ENCODE peak calls at places on chromosomes 4 and X, in four cellular contexts. Z is gastrocnemius medialis, O is lower lobe of right lung, A is fibroblast of lung. I is an unnamed sample. For H3K36me3, the result is how much of the 10 kb centered on the place peaks cover.

GRCh38 chr4:137193564-137193963 is 338.7 kb downstream of the PCDH18 start:
- DNase-seq in Z (no peak), O (no peak), A (no peak), I (no peak)

GRCh38 chrX:74535211-74535621 is 79.2 kb downstream of the RLIM start:
- DNase-seq in A (peak), O (no peak), Z (no peak), I (no peak)

GRCh38 chr4:55819634-55820033 is at the start of gene EXOC1L:
- DNase-seq in Z (no peak), O (no peak), A (peak), I (no peak)

GRCh38 chr4:95165926-95166524 is 382.7 kb downstream of the UNC5C start:
- DNase-seq in A (peak), Z (no peak), O (no peak), I (no peak)

GRCh38 chr4:184097240-184097619 is 120.4 kb downstream of the ENPP6 start:
- DNase-seq in O (peak), Z (no peak), A (no peak), I (peak)

GRCh38 chr4:133270021-133270570 is 121.0 kb downstream of the PCDH10 start:
- DNase-seq in A (peak), Z (no peak), O (no peak), I (no peak)

GRCh38 chrX:40104649-40105015 is 6.9 kb upstream of the BCOR start:
- DNase-seq in Z (no peak), A (peak), O (peak), I (peak)

GRCh38 chr4:170226288-170226687 is 136.5 kb upstream of the AADAT start:
- DNase-seq in A (no peak), Z (no peak), O (no peak), I (no peak)

GRCh38 chr4:174056959-174057358 is 226.5 kb downstream of the FBXO8 start:
- DNase-seq in O (no peak), Z (no peak), A (no peak), I (no peak)

GRCh38 chr4:7514789-7515188 is 80.1 kb upstream of the PSAPL1 start:
- DNase-seq in O (no peak), Z (no peak), A (no peak), I (no peak)

GRCh38 chrX:108156934-108157466 is 65.4 kb downstream of the ATG4A start:
- DNase-seq in O (no peak), A (no peak), Z (no peak), I (no peak)

GRCh38 chr4:26916195-26916594 is 55.6 kb downstream of the STIM2 start:
- DNase-seq in A (no peak), Z (no peak), O (no peak), I (no peak)

GRCh38 chr4:125244848-125245450 is 69.8 kb upstream of the FAT4 start:
- DNase-seq in Z (no peak), A (peak), O (no peak), I (no peak)

GRCh38 chr4:8435656-8436121 is 4.8 kb downstream of the ACOX3 start:
- DNase-seq in O (no peak), A (no peak), Z (no peak), I (no peak)

GRCh38 chr4:52729586-52729985 is 21.6 kb downstream of the ERVMER34-1 start:
- DNase-seq in Z (no peak), A (no peak), O (no peak), I (no peak)

GRCh38 chrX:74419861-74420193 is 1.5 kb upstream of the SLC16A2 start:
- DNase-seq in A (peak), Z (no peak), O (no peak), I (no peak)

GRCh38 chrX:39886282-39886681 is 211.5 kb downstream of the BCOR start:
- DNase-seq in O (peak), Z (no peak), A (no peak), I (no peak)

GRCh38 chr4:128347930-128348660 is 60.5 kb upstream of the PGRMC2 start:
- DNase-seq in O (no peak), Z (no peak), A (peak), I (no peak)

GRCh38 chrX:71515039-71515398 is 17.9 kb upstream of the OGT start:
- DNase-seq in A (no peak), O (no peak), Z (peak), I (peak)

GRCh38 chr4:6104541-6105130 is 86.4 kb upstream of the C4orf50 start:
- DNase-seq in A (no peak), O (no peak), Z (no peak), I (no peak)

GRCh38 chr4:140903522-140903928 is 147.3 kb upstream of the TBC1D9 start:
- DNase-seq in A (no peak), Z (no peak), O (no peak), I (no peak)

GRCh38 chr4:168560184-168560834 is 63.5 kb downstream of the PALLD start:
- DNase-seq in O (no peak), Z (peak), A (peak), I (no peak)

GRCh38 chrX:55623100-55623499 is at the start of gene FOXR2:
- DNase-seq in Z (no peak), O (no peak), A (no peak), I (no peak)

GRCh38 chr4:3352505-3352904 is 59.7 kb downstream of the RGS12 start:
- DNase-seq in A (no peak), O (no peak), Z (no peak), I (no peak)

GRCh38 chr4:110411599-110412011 is 64.3 kb upstream of the ENPEP start:
- DNase-seq in O (no peak), Z (no peak), A (no peak), I (no peak)

DNA sequence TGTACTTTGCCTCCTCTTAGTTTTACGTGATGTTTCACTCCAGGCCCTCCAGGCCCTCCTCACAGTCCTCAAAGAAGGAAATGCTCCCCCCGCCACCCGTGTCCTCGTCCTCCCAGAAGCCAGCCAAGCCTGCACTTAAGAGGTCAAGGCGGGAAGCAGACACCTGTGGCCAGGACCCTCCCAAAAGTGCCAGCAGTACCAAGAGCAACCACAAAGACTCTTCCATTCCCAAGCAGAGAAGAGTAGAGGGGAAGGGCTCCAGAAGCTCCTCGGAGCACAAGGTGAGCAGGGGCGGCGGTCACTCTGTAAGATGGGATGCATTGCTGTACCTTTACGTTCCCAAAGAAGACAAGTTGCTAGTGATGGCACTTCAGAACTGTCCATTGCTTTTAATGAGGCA is 94.4 kb downstream of the KLHL8 start:
- DNase-seq in A (no peak), O (no peak), Z (no peak), I (no peak)
- H3K36me3 ChIP-seq in A (under half), O (half or more), Z (under half), I (under half)

GRCh38 chrX:35886135-35886534 is 33.4 kb upstream of the CFAP47 start:
- DNase-seq in Z (no peak), A (no peak), O (no peak), I (no peak)
- H3K4me3 ChIP-seq in Z (no peak), A (no peak), O (no peak), I (no peak)

DNA sequence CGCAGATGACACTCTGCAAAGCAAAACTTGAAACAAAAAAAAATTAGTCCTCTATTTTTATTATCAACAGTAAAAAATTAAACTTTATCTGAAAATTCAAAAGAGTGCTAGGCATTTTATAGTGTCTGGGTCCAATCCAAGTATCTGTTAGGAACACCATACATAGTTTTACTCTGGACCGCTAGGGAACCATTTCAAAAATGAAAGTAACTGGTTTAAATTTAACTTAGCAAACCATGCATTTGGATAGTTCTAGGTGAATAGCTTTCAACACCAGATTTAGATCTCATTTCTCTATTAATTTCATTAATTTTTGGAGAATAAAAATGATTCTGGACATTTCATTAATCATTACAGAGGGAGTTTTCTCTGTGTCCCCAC is 1.2 kb downstream of the KLKB1 start:
- DNase-seq in O (no peak), A (no peak), Z (no peak), I (no peak)
- H3K36me3 ChIP-seq in O (under half), A (under half), Z (under half), I (under half)

GRCh38 chr4:92305148-92305877 is 1.5 kb downstream of the GRID2 start:
- DNase-seq in A (peak), Z (no peak), O (peak), I (peak)

GRCh38 chr4:92305878-92306520 is 2.2 kb downstream of the GRID2 start:
- DNase-seq in A (no peak), O (no peak), Z (no peak), I (peak)

GRCh38 chr4:92304073-92304472 is 307 bp downstream of the GRID2 start:
- DNase-seq in A (no peak), O (no peak), Z (no peak), I (peak)

GRCh38 chr4:92304636-92305035 is 870 bp downstream of the GRID2 start:
- DNase-seq in O (no peak), A (no peak), Z (no peak), I (no peak)

DNA sequence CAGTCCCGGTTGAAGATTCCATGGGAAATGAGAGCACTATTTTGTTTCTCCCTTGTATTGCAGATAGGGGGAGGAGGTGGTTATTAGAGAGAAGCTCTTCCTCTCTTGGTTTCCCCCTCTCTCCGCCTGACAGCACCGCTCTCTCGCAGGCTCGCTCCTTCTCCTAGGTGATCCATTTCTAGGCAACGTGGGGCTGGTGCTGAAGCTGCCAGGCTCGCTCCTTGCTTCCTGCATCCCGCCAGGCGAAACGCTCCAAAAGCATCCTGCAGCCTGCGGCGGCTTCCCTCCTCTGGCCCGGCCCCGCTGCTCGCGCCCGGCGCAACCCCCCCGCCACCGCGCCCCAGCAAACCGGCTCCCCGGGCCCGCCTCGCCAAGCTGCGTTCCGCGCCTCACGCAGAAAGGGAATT is at the start of gene GRID2:
- DNase-seq in O (no peak), Z (no peak), A (peak), I (no peak)
- H3K4me3 ChIP-seq in O (peak), Z (peak), A (peak), I (peak)

GRCh38 chr4:153485860-153486259 is 19.7 kb downstream of the TMEM131L start:
- DNase-seq in Z (no peak), O (no peak), A (no peak), I (no peak)
- H3K36me3 ChIP-seq in Z (under half), O (under half), A (under half), I (under half)

GRCh38 chrX:48631376-48632090 is 34.2 kb downstream of the WDR13 start:
- DNase-seq in O (peak), Z (peak), A (peak), I (peak)
- H3K4me3 ChIP-seq in O (no peak), Z (no peak), A (no peak), I (no peak)

GRCh38 chr4:1985287-1985686 is 23.5 kb downstream of the NELFA start:
- DNase-seq in Z (no peak), O (no peak), A (no peak), I (no peak)
- H3K36me3 ChIP-seq in Z (under half), O (half or more), A (under half), I (half or more)